ENCODE peak calls at places on chromosomes 2 and 18, in six cellular contexts. One of them, this sample, is unnamed.
A peak's percentile ranks its signal among the peaks of the same experiment; 100 is the strongest.

GRCh38 chr2:55518846-55519167 is 711 bp upstream of the CFAP36 start:
- DNase-seq in HepG2: peak; percentile 12
- DNase-seq in astrocyte: no peak
- DNase-seq in DND-41: no peak
- DNase-seq in H1: no peak
- DNase-seq in HCT116: no peak
- DNase-seq in this sample: peak; percentile 24

GRCh38 chr2:136248242-136248641 is 130.3 kb upstream of the CXCR4 start:
- DNase-seq in HepG2: no peak
- DNase-seq in astrocyte: peak; percentile 84
- DNase-seq in DND-41: no peak
- DNase-seq in H1: no peak
- DNase-seq in HCT116: peak; percentile 41
- DNase-seq in this sample: no peak

GRCh38 chr2:224807153-224807964 is 91.2 kb upstream of the CCDC195 start:
- DNase-seq in HepG2: no peak
- DNase-seq in astrocyte: no peak
- DNase-seq in DND-41: no peak
- DNase-seq in H1: no peak
- DNase-seq in HCT116: no peak
- DNase-seq in this sample: no peak

GRCh38 chr2:52342458-52342857 is 1310.5 kb upstream of the NRXN1 start:
- DNase-seq in HepG2: no peak
- DNase-seq in astrocyte: peak; percentile 12
- DNase-seq in DND-41: no peak
- DNase-seq in H1: no peak
- DNase-seq in HCT116: no peak
- DNase-seq in this sample: no peak

GRCh38 chr2:30736461-30737325 is 70.6 kb downstream of the CAPN13 start:
- DNase-seq in HepG2: no peak
- DNase-seq in astrocyte: no peak
- DNase-seq in DND-41: no peak
- DNase-seq in H1: no peak
- DNase-seq in HCT116: no peak
- DNase-seq in this sample: no peak

GRCh38 chr2:47964722-47965434 is 58.6 kb upstream of the FBXO11 start:
- DNase-seq in HepG2: no peak
- DNase-seq in astrocyte: no peak
- DNase-seq in DND-41: no peak
- DNase-seq in H1: no peak
- DNase-seq in HCT116: no peak
- DNase-seq in this sample: peak; percentile 33

GRCh38 chr2:12965540-12966269 is 249.0 kb downstream of the TRIB2 start:
- DNase-seq in HepG2: no peak
- DNase-seq in astrocyte: peak; percentile 76
- DNase-seq in DND-41: no peak
- DNase-seq in H1: no peak
- DNase-seq in HCT116: no peak
- DNase-seq in this sample: peak; percentile 25

GRCh38 chr18:23593720-23594119 is 7.4 kb upstream of the NPC1 start:
- DNase-seq in HepG2: no peak
- DNase-seq in astrocyte: peak; percentile 88
- DNase-seq in DND-41: no peak
- DNase-seq in H1: no peak
- DNase-seq in HCT116: no peak
- DNase-seq in this sample: no peak

GRCh38 chr2:217062774-217063173 is 202.9 kb upstream of the TNP1 start:
- DNase-seq in HepG2: no peak
- DNase-seq in astrocyte: no peak
- DNase-seq in DND-41: no peak
- DNase-seq in H1: no peak
- DNase-seq in HCT116: no peak
- DNase-seq in this sample: no peak

GRCh38 chr2:233402346-233402745 is 48.1 kb downstream of the DGKD start:
- DNase-seq in HepG2: no peak
- DNase-seq in astrocyte: no peak
- DNase-seq in DND-41: no peak
- DNase-seq in H1: no peak
- DNase-seq in HCT116: no peak
- DNase-seq in this sample: no peak

GRCh38 chr2:229686122-229686919 is 28.0 kb downstream of the DNER start:
- DNase-seq in HepG2: no peak
- DNase-seq in astrocyte: no peak
- DNase-seq in DND-41: no peak
- DNase-seq in H1: no peak
- DNase-seq in HCT116: no peak
- DNase-seq in this sample: no peak

GRCh38 chr2:1977655-1978054 is 233.3 kb upstream of the PXDN start:
- DNase-seq in HepG2: no peak
- DNase-seq in astrocyte: no peak
- DNase-seq in DND-41: no peak
- DNase-seq in H1: no peak
- DNase-seq in HCT116: no peak
- DNase-seq in this sample: no peak

GRCh38 chr2:171889333-171889732 is 4.7 kb downstream of the SLC25A12 start:
- DNase-seq in HepG2: no peak
- DNase-seq in astrocyte: peak; percentile 51
- DNase-seq in DND-41: no peak
- DNase-seq in H1: no peak
- DNase-seq in HCT116: no peak
- DNase-seq in this sample: no peak

GRCh38 chr18:23933407-23933806 is 81.1 kb upstream of the TTC39C start:
- DNase-seq in HepG2: no peak
- DNase-seq in astrocyte: peak; percentile 61
- DNase-seq in DND-41: no peak
- DNase-seq in H1: no peak
- DNase-seq in HCT116: no peak
- DNase-seq in this sample: no peak

GRCh38 chr2:179877601-179878364 is 16.4 kb upstream of the ZNF385B start:
- DNase-seq in HepG2: no peak
- DNase-seq in astrocyte: no peak
- DNase-seq in DND-41: no peak
- DNase-seq in H1: no peak
- DNase-seq in HCT116: no peak
- DNase-seq in this sample: no peak

GRCh38 chr2:28401-28975 is 17.8 kb downstream of the FAM110C start:
- DNase-seq in HepG2: no peak
- DNase-seq in astrocyte: no peak
- DNase-seq in DND-41: no peak
- DNase-seq in H1: no peak
- DNase-seq in HCT116: no peak
- DNase-seq in this sample: no peak

GRCh38 chr2:235970204-235971040 is 197.8 kb downstream of the GBX2 start:
- DNase-seq in HepG2: no peak
- DNase-seq in astrocyte: no peak
- DNase-seq in DND-41: no peak
- DNase-seq in H1: no peak
- DNase-seq in HCT116: no peak
- DNase-seq in this sample: no peak

GRCh38 chr18:45636110-45636509 is 20.8 kb downstream of the SLC14A2 start:
- DNase-seq in HepG2: no peak
- DNase-seq in astrocyte: no peak
- DNase-seq in DND-41: no peak
- DNase-seq in H1: no peak
- DNase-seq in HCT116: no peak
- DNase-seq in this sample: no peak

GRCh38 chr2:192414794-192415193 is 220.1 kb upstream of the TMEFF2 start:
- DNase-seq in HepG2: no peak
- DNase-seq in astrocyte: no peak
- DNase-seq in DND-41: no peak
- DNase-seq in H1: no peak
- DNase-seq in HCT116: no peak
- DNase-seq in this sample: no peak

GRCh38 chr2:157475722-157476390 is 32.0 kb upstream of the CYTIP start:
- DNase-seq in HepG2: no peak
- DNase-seq in astrocyte: no peak
- DNase-seq in DND-41: no peak
- DNase-seq in H1: no peak
- DNase-seq in HCT116: no peak
- DNase-seq in this sample: no peak

GRCh38 chr2:132678498-132678897 is 8.5 kb upstream of the LYPD1 start:
- DNase-seq in HepG2: no peak
- DNase-seq in astrocyte: peak; percentile 78
- DNase-seq in DND-41: no peak
- DNase-seq in H1: no peak
- DNase-seq in HCT116: no peak
- DNase-seq in this sample: no peak

GRCh38 chr2:163665817-163666216 is 70.0 kb downstream of the FIGN start:
- DNase-seq in HepG2: peak; percentile 69
- DNase-seq in astrocyte: no peak
- DNase-seq in DND-41: no peak
- DNase-seq in H1: no peak
- DNase-seq in HCT116: no peak
- DNase-seq in this sample: no peak

GRCh38 chr2:163667064-163667887 is 68.5 kb downstream of the FIGN start:
- DNase-seq in HepG2: peak; percentile 81
- DNase-seq in astrocyte: peak; percentile 97
- DNase-seq in DND-41: no peak
- DNase-seq in H1: no peak
- DNase-seq in HCT116: no peak
- DNase-seq in this sample: no peak

GRCh38 chr2:163662141-163662780 is 73.5 kb downstream of the FIGN start:
- DNase-seq in HepG2: no peak
- DNase-seq in astrocyte: peak; percentile 82
- DNase-seq in DND-41: no peak
- DNase-seq in H1: no peak
- DNase-seq in HCT116: no peak
- DNase-seq in this sample: no peak

GRCh38 chr2:163665051-163665450 is 70.8 kb downstream of the FIGN start:
- DNase-seq in HepG2: no peak
- DNase-seq in astrocyte: no peak
- DNase-seq in DND-41: no peak
- DNase-seq in H1: no peak
- DNase-seq in HCT116: no peak
- DNase-seq in this sample: no peak

GRCh38 chr2:163664610-163665009 is 71.2 kb downstream of the FIGN start:
- DNase-seq in HepG2: peak; percentile 36
- DNase-seq in astrocyte: peak; percentile 93
- DNase-seq in DND-41: no peak
- DNase-seq in H1: no peak
- DNase-seq in HCT116: no peak
- DNase-seq in this sample: no peak
- H3K9ac ChIP-seq in HepG2: no peak overlapping the region
- H3K9ac ChIP-seq in astrocyte: no peak overlapping the region
- H3K9ac ChIP-seq in DND-41: no peak overlapping the region
- H3K9ac ChIP-seq in H1: no peak overlapping the region
- H3K9ac ChIP-seq in HCT116: no peak overlapping the region
- H3K9ac ChIP-seq in this sample: no peak overlapping the region

GRCh38 chr2:11342561-11343343 is 1.7 kb downstream of the ROCK2 start:
- DNase-seq in HepG2: peak; percentile 94
- DNase-seq in astrocyte: peak; percentile 72
- DNase-seq in DND-41: no peak
- DNase-seq in H1: no peak
- DNase-seq in HCT116: peak; percentile 34
- DNase-seq in this sample: no peak
- H4K20me1 ChIP-seq in HepG2: peaks cover 59% of the 10 kb centered on the region
- H4K20me1 ChIP-seq in astrocyte: peaks cover 52% of the 10 kb centered on the region
- H4K20me1 ChIP-seq in DND-41: peaks cover 39% of the 10 kb centered on the region
- H4K20me1 ChIP-seq in H1: peaks cover 15% of the 10 kb centered on the region
- H4K20me1 ChIP-seq in HCT116: peaks cover 20% of the 10 kb centered on the region
- H4K20me1 ChIP-seq in this sample: peaks cover 9% of the 10 kb centered on the region

DNA sequence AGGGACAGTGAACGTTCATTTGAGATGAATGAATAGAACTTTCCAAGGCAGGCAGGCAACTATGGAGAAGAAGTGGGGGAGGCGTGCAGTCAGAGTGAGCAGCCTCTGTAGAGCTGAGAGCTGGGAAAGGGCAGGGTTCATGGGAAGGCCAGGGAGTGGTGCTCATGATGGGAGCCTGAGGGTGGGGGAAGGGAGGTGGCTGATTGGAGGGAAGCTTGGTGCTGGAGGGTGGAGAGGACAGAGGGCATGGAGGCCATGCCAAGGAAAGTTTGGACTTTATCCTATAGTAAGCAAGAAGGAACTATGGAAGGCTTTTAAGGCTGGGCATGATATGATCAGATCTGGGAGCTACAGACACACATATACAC is 47.6 kb upstream of the LGALSL start:
- DNase-seq in HepG2: peak; percentile 41
- DNase-seq in astrocyte: no peak
- DNase-seq in DND-41: no peak
- DNase-seq in H1: no peak
- DNase-seq in HCT116: no peak
- DNase-seq in this sample: no peak
- TF ChIP-seq CTCF in HepG2: no peak
- TF ChIP-seq CTCF in astrocyte: no peak
- TF ChIP-seq CTCF in DND-41: no peak
- TF ChIP-seq CTCF in H1: no peak
- TF ChIP-seq CTCF in HCT116: no peak
- TF ChIP-seq CTCF in this sample: no peak

GRCh38 chr2:144938308-144938709 is 418.4 kb upstream of the ZEB2 start:
- DNase-seq in HepG2: peak; percentile 9
- DNase-seq in astrocyte: peak; percentile 76
- DNase-seq in DND-41: no peak
- DNase-seq in H1: no peak
- DNase-seq in HCT116: no peak
- DNase-seq in this sample: no peak
- H3K9ac ChIP-seq in HepG2: no peak overlapping the region
- H3K9ac ChIP-seq in astrocyte: peak overlapping the region; percentile 20
- H3K9ac ChIP-seq in DND-41: no peak overlapping the region
- H3K9ac ChIP-seq in H1: no peak overlapping the region
- H3K9ac ChIP-seq in HCT116: no peak overlapping the region
- H3K9ac ChIP-seq in this sample: no peak overlapping the region

GRCh38 chr18:3273042-3273441 is 11.1 kb downstream of the MYL12B start:
- DNase-seq in HepG2: no peak
- DNase-seq in astrocyte: no peak
- DNase-seq in DND-41: no peak
- DNase-seq in H1: no peak
- DNase-seq in HCT116: no peak
- DNase-seq in this sample: no peak
- H4K20me1 ChIP-seq in HepG2: peaks cover 38% of the 10 kb centered on the region
- H4K20me1 ChIP-seq in astrocyte: peaks cover 86% of the 10 kb centered on the region
- H4K20me1 ChIP-seq in DND-41: peaks cover 36% of the 10 kb centered on the region
- H4K20me1 ChIP-seq in H1: peaks cover 2% of the 10 kb centered on the region
- H4K20me1 ChIP-seq in HCT116: peaks cover 19% of the 10 kb centered on the region
- H4K20me1 ChIP-seq in this sample: no peaks in the 10 kb centered on the region

GRCh38 chr2:162197095-162197825 is 45.2 kb upstream of the GCG start:
- DNase-seq in HepG2: no peak
- DNase-seq in astrocyte: peak; percentile 79
- DNase-seq in DND-41: no peak
- DNase-seq in H1: no peak
- DNase-seq in HCT116: no peak
- DNase-seq in this sample: no peak
- TF ChIP-seq CTCF in HepG2: no peak
- TF ChIP-seq CTCF in astrocyte: no peak
- TF ChIP-seq CTCF in DND-41: no peak
- TF ChIP-seq CTCF in H1: no peak
- TF ChIP-seq CTCF in HCT116: no peak
- TF ChIP-seq CTCF in this sample: no peak